ENCODE peak calls at places on chromosome 22, in eight cellular contexts. P is DND-41, Z is adrenal gland, E is heart right ventricle, O is sigmoid colon, L is AG04450, B is psoas muscle, M is tibial nerve. A is an unnamed sample.

GRCh38 chr22:43532301-43533050 is 120.7 kb downstream of the MPPED1 start:
- DNase-seq in P (no peak), Z (no peak), E (no peak), O (peak; percentile 43), L (no peak), B (no peak), M (no peak), A (no peak)

GRCh38 chr22:20904980-20905355 is 12.2 kb upstream of the CRKL start:
- DNase-seq in P (no peak), Z (no peak), E (no peak), O (no peak), L (no peak), B (no peak), M (no peak), A (no peak)

GRCh38 chr22:29450222-29450621 is 11.8 kb downstream of the RFPL1 start:
- DNase-seq in P (no peak), Z (no peak), E (no peak), O (no peak), L (no peak), B (no peak), M (no peak), A (no peak)

GRCh38 chr22:29703595-29704195 is 16.1 kb upstream of the CABP7 start:
- DNase-seq in P (no peak), Z (no peak), E (no peak), O (peak; percentile 59), L (no peak), B (no peak), M (no peak), A (no peak)

GRCh38 chr22:29799217-29799680 is 32.1 kb downstream of the UQCR10 start:
- DNase-seq in P (no peak), Z (peak; percentile 98), E (peak; percentile 84), O (peak; percentile 94), L (peak; percentile 86), B (peak; percentile 94), M (peak; percentile 55), A (no peak)

GRCh38 chr22:34966980-34967379 is 99.0 kb upstream of the ISX start:
- DNase-seq in P (no peak), Z (no peak), E (no peak), O (no peak), L (no peak), B (no peak), M (no peak), A (no peak)

GRCh38 chr22:33401291-33401690 is 343.1 kb upstream of the SYN3 start:
- DNase-seq in P (no peak), Z (no peak), E (no peak), O (no peak), L (peak; percentile 7), B (no peak), M (no peak), A (no peak)

GRCh38 chr22:30000566-30000965 is 79.7 kb upstream of the HORMAD2 start:
- DNase-seq in P (no peak), Z (no peak), E (no peak), O (no peak), L (no peak), B (no peak), M (no peak), A (no peak)

GRCh38 chr22:29689872-29690213 is 30.0 kb upstream of the CABP7 start:
- DNase-seq in P (peak; percentile 49), Z (peak; percentile 82), E (peak; percentile 51), O (no peak), L (peak; percentile 16), B (peak; percentile 67), M (peak; percentile 40), A (no peak)

GRCh38 chr22:19913337-19913936 is 28.1 kb upstream of the COMT start:
- DNase-seq in P (no peak), Z (no peak), E (no peak), O (no peak), L (no peak), B (no peak), M (no peak), A (no peak)

GRCh38 chr22:32476804-32477203 is 2.2 kb downstream of the FBXO7 start:
- DNase-seq in P (no peak), Z (no peak), E (no peak), O (no peak), L (no peak), B (no peak), M (no peak), A (no peak)

GRCh38 chr22:45638834-45639746 is 32.5 kb upstream of the ATXN10 start:
- DNase-seq in P (no peak), Z (peak; percentile 33), E (peak; percentile 50), O (peak; percentile 81), L (no peak), B (peak; percentile 74), M (peak; percentile 38), A (no peak)

GRCh38 chr22:22216450-22216959 is 28.1 kb upstream of the VPREB1 start:
- DNase-seq in P (no peak), Z (no peak), E (no peak), O (no peak), L (no peak), B (no peak), M (no peak), A (no peak)

GRCh38 chr22:43333978-43334377 is 9.2 kb downstream of the SCUBE1 start:
- DNase-seq in P (no peak), Z (no peak), E (no peak), O (no peak), L (no peak), B (no peak), M (no peak), A (no peak)

GRCh38 chr22:22161924-22162851 is 82.4 kb upstream of the VPREB1 start:
- DNase-seq in P (peak; percentile 22), Z (no peak), E (no peak), O (no peak), L (no peak), B (no peak), M (no peak), A (peak; percentile 73)

GRCh38 chr22:42693055-42693762 is 27.5 kb downstream of the A4GALT start:
- DNase-seq in P (no peak), Z (no peak), E (no peak), O (no peak), L (no peak), B (no peak), M (no peak), A (no peak)

GRCh38 chr22:23253475-23254055 is 73.3 kb downstream of the BCR start:
- DNase-seq in P (no peak), Z (no peak), E (no peak), O (no peak), L (no peak), B (no peak), M (no peak), A (no peak)

GRCh38 chr22:30325724-30326703 is 727 bp downstream of the TBC1D10A start:
- DNase-seq in P (peak; percentile 51), Z (no peak), E (peak; percentile 42), O (peak; percentile 78), L (no peak), B (peak; percentile 38), M (no peak), A (no peak)

GRCh38 chr22:27626675-27627443 is 174.7 kb downstream of the MN1 start:
- DNase-seq in P (no peak), Z (no peak), E (no peak), O (no peak), L (no peak), B (no peak), M (no peak), A (no peak)

DNA sequence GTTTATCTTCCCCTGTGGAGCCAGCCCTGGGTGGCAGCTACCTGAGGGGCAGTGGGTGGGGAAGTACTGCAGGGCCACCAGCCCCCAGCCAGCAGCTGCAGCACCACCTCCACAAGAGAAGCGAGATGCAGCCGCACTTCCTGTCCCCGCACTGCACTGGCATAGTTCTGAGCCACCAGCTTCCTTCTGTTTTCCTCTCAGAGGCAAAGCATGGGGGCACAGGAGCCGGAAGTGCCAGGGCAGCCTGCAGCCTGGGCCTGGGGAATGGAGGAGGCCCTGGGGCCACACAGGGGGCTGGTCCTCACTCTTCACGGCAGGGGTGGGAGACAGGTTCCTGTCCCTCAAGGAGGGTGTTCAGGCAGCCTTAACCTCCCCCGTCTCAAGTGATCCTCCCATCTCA is 11.9 kb upstream of the SH3BP1 start:
- DNase-seq in P (peak; percentile 59), Z (no peak), E (no peak), O (no peak), L (no peak), B (no peak), M (no peak), A (no peak)
- H3K4me3 ChIP-seq in P (no peak overlapping the region), Z (no peak overlapping the region), E (no peak overlapping the region), O (no peak overlapping the region), L (no peak overlapping the region), B (no peak overlapping the region), M (no peak overlapping the region), A (no peak overlapping the region)

DNA sequence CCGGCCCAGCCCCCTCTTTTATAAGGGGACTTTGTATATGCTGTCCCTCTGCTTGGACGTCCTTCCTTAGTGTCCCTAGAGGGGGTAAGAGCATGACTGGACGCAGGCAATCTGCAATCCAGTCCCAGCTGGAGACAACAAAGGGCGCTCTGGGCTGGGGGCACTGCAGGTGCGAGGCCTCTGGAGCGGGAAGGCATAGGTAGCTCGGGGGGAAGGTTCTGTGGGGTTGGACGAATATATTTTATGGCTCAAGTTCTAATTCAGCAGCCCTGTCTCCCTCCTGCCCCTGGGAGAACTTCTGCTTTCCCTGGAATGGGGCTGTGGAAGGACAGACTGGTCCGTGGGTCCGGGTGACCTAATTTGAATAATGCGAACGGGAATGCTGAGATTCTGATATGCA is 40.0 kb downstream of the KCNJ4 start:
- DNase-seq in P (no peak), Z (peak; percentile 29), E (no peak), O (peak; percentile 55), L (no peak), B (no peak), M (no peak), A (no peak)
- TF ChIP-seq CTCF in P (no peak), Z (no peak), E (no peak), O (no peak), L (no peak), B (no peak), M (no peak), A (no peak)

GRCh38 chr22:49009359-49010063 is 818.2 kb downstream of the BRD1 start:
- DNase-seq in P (no peak), Z (no peak), E (no peak), O (no peak), L (no peak), B (no peak), M (no peak), A (no peak)

GRCh38 chr22:49011379-49011768 is 816.3 kb downstream of the BRD1 start:
- DNase-seq in P (no peak), Z (peak; percentile 29), E (no peak), O (peak; percentile 25), L (no peak), B (no peak), M (peak; percentile 1), A (no peak)

GRCh38 chr22:49008682-49009235 is 818.9 kb downstream of the BRD1 start:
- DNase-seq in P (no peak), Z (peak; percentile 42), E (no peak), O (no peak), L (no peak), B (no peak), M (peak; percentile 9), A (no peak)

GRCh38 chr22:49010901-49011300 is 816.8 kb downstream of the BRD1 start:
- DNase-seq in P (no peak), Z (peak; percentile 33), E (no peak), O (peak; percentile 32), L (no peak), B (no peak), M (peak; percentile 3), A (no peak)

GRCh38 chr22:49010086-49010863 is 817.4 kb downstream of the BRD1 start:
- DNase-seq in P (no peak), Z (peak; percentile 20), E (no peak), O (peak; percentile 45), L (no peak), B (no peak), M (no peak), A (no peak)
- H3K27me3 ChIP-seq in P (peaks cover 5% of the 10 kb centered on the region), Z (no peaks in the 10 kb centered on the region), E (peaks cover 10% of the 10 kb centered on the region), O (no peaks in the 10 kb centered on the region), L (no peaks in the 10 kb centered on the region), B (no peaks in the 10 kb centered on the region), M (no peaks in the 10 kb centered on the region), A (no peaks in the 10 kb centered on the region)

GRCh38 chr22:24685804-24686203 is 82.8 kb downstream of the GGT1 start:
- DNase-seq in P (no peak), Z (no peak), E (peak; percentile 57), O (no peak), L (no peak), B (no peak), M (no peak), A (no peak)
- H3K4me3 ChIP-seq in P (no peak overlapping the region), Z (no peak overlapping the region), E (peak overlapping the region; percentile 29), O (peak overlapping the region; percentile 38), L (peak overlapping the region; percentile 51), B (peak overlapping the region; percentile 18), M (peak overlapping the region; percentile 15), A (no peak overlapping the region)

A was measured in GM06990.